ENCODE peak calls at places on chromosomes 11 and 22, in four cellular contexts. N, X, L and S are unnamed samples.

GRCh38 chr11:120645639-120646038 is 134.1 kb downstream of the GRIK4 start:
- DNase-seq in N (no peak), X (no peak), L (no peak), S (no peak)

GRCh38 chr22:35479359-35479758 is 61.3 kb upstream of the RASD2 start:
- DNase-seq in X (no peak), L (no peak), N (no peak), S (no peak)

GRCh38 chr22:20249797-20250354 is 18.2 kb downstream of the RTN4R start:
- DNase-seq in N (peak; percentile 53), L (no peak), X (no peak), S (no peak)

GRCh38 chr11:107017433-107018227 is 646 bp downstream of the GUCY1A2 start:
- DNase-seq in N (peak; percentile 42), X (peak; percentile 21), L (peak; percentile 45), S (no peak)

GRCh38 chr22:18078329-18079041 is 695 bp downstream of the PEX26 start:
- DNase-seq in N (peak; percentile 36), L (no peak), X (peak; percentile 45), S (no peak)

GRCh38 chr22:11616811-11617210 is 3911.2 kb upstream of the OR11H1 start:
- DNase-seq in L (no peak), X (no peak), N (no peak), S (peak; percentile 3)

GRCh38 chr22:27930246-27931060 is 11.4 kb upstream of the PITPNB start:
- DNase-seq in L (no peak), N (no peak), X (no peak), S (no peak)

GRCh38 chr11:119103793-119104192 is 2.1 kb upstream of the DPAGT1 start:
- DNase-seq in X (no peak), N (no peak), L (no peak), S (no peak)

GRCh38 chr11:1864216-1864615 is 11.3 kb downstream of the LSP1 start:
- DNase-seq in X (no peak), N (peak; percentile 34), L (peak; percentile 25), S (no peak)

GRCh38 chr11:14418801-14419417 is 59.9 kb upstream of the RRAS2 start:
- DNase-seq in N (no peak), X (peak; percentile 75), L (no peak), S (no peak)

GRCh38 chr11:124831897-124832296 is 31.7 kb upstream of the MSANTD2 start:
- DNase-seq in N (no peak), X (no peak), L (no peak), S (no peak)

GRCh38 chr11:30254307-30255298 is 23.8 kb downstream of the FSHB start:
- DNase-seq in L (no peak), X (no peak), N (no peak), S (no peak)

GRCh38 chr11:125083312-125084056 is 20.4 kb downstream of the SLC37A2 start:
- DNase-seq in X (no peak), L (no peak), N (no peak), S (no peak)

GRCh38 chr11:131038597-131038996 is 122.3 kb upstream of the SNX19 start:
- DNase-seq in N (no peak), L (no peak), X (peak; percentile 79), S (no peak)

GRCh38 chr11:67484847-67485311 is 2.1 kb downstream of the AIP start:
- DNase-seq in L (no peak), N (no peak), X (no peak), S (no peak)

GRCh38 chr11:128720522-128720985 is 26.7 kb downstream of the FLI1 start:
- DNase-seq in L (no peak), X (no peak), N (no peak), S (no peak)

GRCh38 chr11:65445101-65445603 is 22.6 kb downstream of the NEAT1 start:
- DNase-seq in X (peak; percentile 15), N (peak; percentile 58), L (no peak), S (no peak)

GRCh38 chr11:65417221-65417701 is 5.3 kb upstream of the NEAT1 start:
- DNase-seq in N (no peak), X (no peak), L (peak; percentile 46), S (no peak)

GRCh38 chr22:26481112-26481693 is 2.4 kb downstream of the HPS4 start:
- DNase-seq in X (no peak), L (no peak), N (no peak), S (no peak)

GRCh38 chr11:19931768-19932369 is 219.2 kb downstream of the NAV2 start:
- DNase-seq in X (no peak), N (no peak), L (no peak), S (no peak)

GRCh38 chr22:45268167-45268957 is 16.4 kb upstream of the UPK3A start:
- DNase-seq in L (no peak), X (no peak), N (peak; percentile 30), S (no peak)

GRCh38 chr22:45934659-45935341 is 42.2 kb downstream of the WNT7B start:
- DNase-seq in X (peak; percentile 96), L (no peak), N (no peak), S (peak; percentile 71)

GRCh38 chr11:75603791-75604736 is 42.0 kb downstream of the SERPINH1 start:
- DNase-seq in L (no peak), X (peak; percentile 98), N (no peak), S (peak; percentile 74)

GRCh38 chr11:8025816-8026215 is 38.7 kb downstream of the EIF3F start:
- DNase-seq in N (no peak), X (peak; percentile 53), L (no peak), S (no peak)

GRCh38 chr11:101034076-101034475 is 95.5 kb downstream of the PGR start:
- DNase-seq in N (peak; percentile 16), X (no peak), L (peak; percentile 70), S (no peak)

GRCh38 chr11:504053-504993 is 2.7 kb downstream of the RNH1 start:
- DNase-seq in L (peak; percentile 53), X (no peak), N (peak; percentile 52), S (no peak)

GRCh38 chr11:6607190-6607635 is 3.6 kb downstream of the ILK start:
- DNase-seq in L (no peak), N (no peak), X (no peak), S (no peak)

GRCh38 chr22:50641696-50642607 is 14.0 kb upstream of the ARSA start:
- DNase-seq in X (no peak), L (no peak), N (no peak), S (no peak)
- TF ChIP-seq CTCF in X (no peak), L (peak; percentile 57), N (no peak), S (peak; percentile 54)

DNA sequence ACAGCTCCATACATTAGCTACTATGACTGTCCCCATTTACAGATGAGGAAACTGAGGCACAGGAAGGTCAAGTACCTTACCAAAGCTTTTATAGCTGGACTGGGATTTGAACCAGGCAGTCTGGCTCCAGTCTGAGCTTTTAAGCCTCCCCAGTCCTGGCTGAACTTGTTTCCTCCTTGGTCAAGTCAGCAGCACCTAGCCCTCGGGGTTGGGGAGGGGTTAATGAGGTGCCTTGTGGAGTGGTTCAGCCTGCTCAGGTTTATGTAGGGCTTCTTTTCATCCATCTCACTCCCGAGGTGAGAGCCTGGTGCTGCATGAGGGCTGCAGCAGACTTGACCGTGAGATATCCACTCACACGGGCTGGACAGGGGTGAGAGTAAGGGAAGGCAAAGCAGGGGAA is 36.7 kb upstream of the GCAT start:
- DNase-seq in X (no peak), N (no peak), L (no peak), S (no peak)
- H3K4me3 ChIP-seq in X (no peak overlapping the region), N (no peak overlapping the region), L (no peak overlapping the region), S (no peak overlapping the region)

GRCh38 chr22:24952837-24953293 is 349 bp downstream of the KIAA1671 start:
- DNase-seq in X (peak; percentile 71), L (peak; percentile 41), N (peak; percentile 47), S (no peak)
- H3K27ac ChIP-seq in X (peak overlapping the region; percentile 88), L (peak overlapping the region; percentile 88), N (peak overlapping the region; percentile 54), S (no peak overlapping the region)

DNA sequence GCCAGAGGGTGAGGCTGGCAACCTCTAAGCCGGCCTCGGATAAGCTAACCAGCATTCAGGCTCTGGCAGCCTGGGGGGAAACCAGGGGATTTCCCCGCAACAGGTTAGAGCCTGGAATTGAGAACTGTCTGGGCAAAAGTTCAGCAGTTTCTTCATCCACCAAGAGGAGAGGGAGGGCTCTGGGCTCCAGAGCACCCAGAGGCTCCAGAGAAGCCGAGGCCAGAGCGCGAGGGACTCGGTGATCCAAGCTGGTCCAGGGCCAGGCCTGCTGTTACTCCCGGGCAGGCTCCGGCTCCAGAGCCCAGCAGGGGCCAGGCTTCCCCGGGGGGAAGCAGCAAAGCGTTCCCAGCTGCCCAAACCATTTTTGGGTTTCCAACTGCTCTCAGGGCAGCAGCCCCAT is 13.3 kb upstream of the SH3BP1 start:
- DNase-seq in N (peak; percentile 86), X (no peak), L (peak; percentile 78), S (no peak)
- TF ChIP-seq CTCF in N (no peak), X (no peak), L (peak; percentile 27), S (no peak)

GRCh38 chr11:64341429-64341828 is 1.4 kb downstream of the CCDC88B start:
- DNase-seq in X (no peak), L (no peak), N (no peak), S (no peak)
- H3K4me3 ChIP-seq in X (no peak overlapping the region), L (no peak overlapping the region), N (no peak overlapping the region), S (no peak overlapping the region)

DNA sequence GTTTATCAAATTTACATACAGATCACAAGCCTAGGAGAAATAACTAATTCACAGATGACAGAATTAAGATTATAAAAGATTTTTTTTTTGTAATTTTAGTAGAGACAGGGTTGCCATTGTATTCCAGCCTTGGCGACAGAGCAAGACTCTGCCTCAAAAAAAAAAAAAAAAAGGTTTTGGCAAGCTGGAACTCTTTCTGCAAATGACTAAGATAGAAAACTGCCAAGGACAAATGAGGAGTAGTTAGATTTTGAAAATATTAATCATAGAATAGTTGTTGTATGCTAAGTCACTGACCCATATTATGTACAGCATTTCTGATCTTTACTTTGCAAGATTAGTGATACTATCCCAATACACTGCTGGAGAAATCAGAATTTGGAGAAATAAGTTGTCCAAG is 99.2 kb downstream of the C11orf65 start:
- DNase-seq in L (no peak), X (peak; percentile 64), N (no peak), S (no peak)
- H3K27ac ChIP-seq in L (no peak overlapping the region), X (peak overlapping the region; percentile 26), N (no peak overlapping the region), S (no peak overlapping the region)

DNA sequence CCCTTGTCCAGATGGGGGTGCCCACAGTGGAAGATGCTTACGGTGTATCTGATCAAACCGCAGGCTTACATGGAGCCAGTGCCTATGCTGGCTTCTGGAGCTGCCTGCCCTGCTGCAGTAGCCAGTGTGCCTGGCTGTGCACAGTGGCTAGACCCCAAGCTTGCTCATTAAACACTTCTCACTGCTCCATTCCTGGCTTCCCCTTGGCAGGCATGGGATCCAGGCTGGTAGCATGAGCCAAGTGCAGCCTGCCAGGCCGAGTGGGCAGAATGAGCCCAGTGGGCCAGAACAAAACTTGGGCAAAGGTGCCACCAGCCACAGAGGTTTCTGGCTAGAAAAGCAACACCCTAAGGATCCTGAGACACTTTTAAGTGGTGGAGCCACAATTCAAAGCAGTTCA is 55.4 kb upstream of the B3GNT6 start:
- DNase-seq in L (no peak), N (no peak), X (no peak), S (no peak)
- TF ChIP-seq CTCF in L (no peak), N (no peak), X (no peak), S (no peak)

GRCh38 chr11:27545946-27546345 is 39.4 kb upstream of the LIN7C start:
- DNase-seq in X (no peak), L (no peak), N (no peak), S (no peak)
- H3K4me3 ChIP-seq in X (no peak overlapping the region), L (no peak overlapping the region), N (no peak overlapping the region), S (no peak overlapping the region)

DNA sequence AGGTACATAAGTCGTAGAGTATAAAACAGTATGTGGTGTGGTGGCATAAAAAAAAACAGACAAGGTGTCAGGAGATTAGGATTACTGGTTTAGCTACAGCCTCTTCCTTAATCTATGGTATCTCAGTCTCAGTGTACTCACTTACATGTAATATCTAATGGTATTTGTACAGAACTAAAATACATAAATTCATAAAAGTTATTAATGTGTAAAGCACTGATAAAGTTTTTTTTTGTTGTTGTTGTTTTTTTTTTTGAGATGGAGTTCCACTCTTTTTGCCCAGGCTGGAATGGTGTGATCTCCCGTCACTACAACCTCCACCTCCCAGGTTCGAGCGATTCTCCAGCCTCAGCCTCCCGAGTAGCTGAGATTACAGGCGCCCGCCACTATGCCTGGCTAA is 2.9 kb downstream of the PTS start:
- DNase-seq in L (no peak), X (no peak), N (no peak), S (no peak)
- H3K27ac ChIP-seq in L (no peak overlapping the region), X (no peak overlapping the region), N (no peak overlapping the region), S (peak overlapping the region; percentile 34)